ENCODE peak calls at places on chromosomes 11 and 22, in eight cellular contexts. F, D, U, C, P, S, V and L are unnamed samples.

GRCh38 chr11:131690776-131691557 is 320.6 kb downstream of the NTM start:
- DNase-seq in P (no peak), D (no peak), S (no peak), U (no peak), F (no peak), C (no peak), V (no peak), L (peak; percentile 86)

GRCh38 chr22:37731804-37732471 is 35.1 kb downstream of the TRIOBP start:
- DNase-seq in U (no peak), C (no peak), S (no peak), V (no peak), D (no peak), P (peak; percentile 53), F (no peak), L (no peak)

GRCh38 chr11:4455439-4455838 is 6.3 kb downstream of the OR52K2 start:
- DNase-seq in V (no peak), U (no peak), S (peak; percentile 5), D (no peak), P (no peak), F (peak; percentile 25), C (no peak), L (no peak)

GRCh38 chr22:48146426-48146825 is 1384.0 kb downstream of the TBC1D22A start:
- DNase-seq in V (no peak), P (peak; percentile 34), C (no peak), D (no peak), S (no peak), U (no peak), F (no peak), L (peak; percentile 73)

GRCh38 chr11:126680109-126680508 is 320.5 kb downstream of the KIRREL3 start:
- DNase-seq in F (no peak), U (no peak), P (no peak), C (no peak), S (no peak), V (no peak), D (no peak), L (no peak)

GRCh38 chr11:1207451-1208360 is 15.2 kb upstream of the MUC5B start:
- DNase-seq in S (no peak), C (no peak), D (no peak), V (peak; percentile 70), U (no peak), F (peak; percentile 10), P (no peak), L (peak; percentile 84)

GRCh38 chr11:116035972-116036371 is 531.8 kb upstream of the CADM1 start:
- DNase-seq in F (no peak), D (no peak), P (no peak), V (no peak), S (no peak), C (no peak), U (no peak), L (peak; percentile 64)

GRCh38 chr22:30262917-30263741 is 3.5 kb downstream of the OSM start:
- DNase-seq in F (peak; percentile 63), U (peak; percentile 56), D (no peak), S (peak; percentile 71), C (peak; percentile 57), V (peak; percentile 87), P (peak; percentile 95), L (peak; percentile 92)

GRCh38 chr11:126310229-126310991 is 6.5 kb downstream of the DCPS start:
- DNase-seq in S (peak; percentile 79), U (peak; percentile 77), F (peak; percentile 75), C (peak; percentile 78), D (no peak), P (peak; percentile 92), V (peak; percentile 81), L (peak; percentile 91)

GRCh38 chr11:61091373-61092279 is 10.7 kb upstream of the CD5 start:
- DNase-seq in F (no peak), C (no peak), D (no peak), V (no peak), S (no peak), U (peak; percentile 5), P (peak; percentile 47), L (no peak)

GRCh38 chr11:128707671-128708070 is 13.8 kb downstream of the FLI1 start:
- DNase-seq in S (no peak), V (no peak), D (peak; percentile 74), C (no peak), F (no peak), P (no peak), U (peak; percentile 53), L (no peak)

GRCh38 chr11:61587951-61588695 is 7.2 kb upstream of the SYT7 start:
- DNase-seq in P (peak; percentile 96), C (peak; percentile 22), F (no peak), U (no peak), V (no peak), S (peak; percentile 66), D (no peak), L (no peak)

GRCh38 chr11:45145083-45145420 is 1.4 kb upstream of the PRDM11 start:
- DNase-seq in F (no peak), C (no peak), D (no peak), P (no peak), U (no peak), S (no peak), V (no peak), L (no peak)

GRCh38 chr11:1482581-1483444 is 3.8 kb downstream of the MOB2 start:
- DNase-seq in C (no peak), D (no peak), U (no peak), P (peak; percentile 65), F (peak; percentile 28), S (no peak), V (no peak), L (no peak)

GRCh38 chr22:41485033-41485432 is 16.1 kb downstream of the ACO2 start:
- DNase-seq in F (no peak), S (no peak), V (no peak), P (no peak), U (no peak), D (no peak), C (no peak), L (no peak)

GRCh38 chr11:110147965-110148709 is 54.9 kb downstream of the ZC3H12C start:
- DNase-seq in U (peak; percentile 78), F (no peak), C (peak; percentile 52), V (no peak), P (no peak), S (no peak), D (no peak), L (no peak)

GRCh38 chr22:29152381-29153138 is 53.1 kb upstream of the EMID1 start:
- DNase-seq in F (peak; percentile 53), D (no peak), V (no peak), S (peak; percentile 47), P (peak; percentile 76), C (no peak), U (peak; percentile 5), L (no peak)

GRCh38 chr22:29334696-29335344 is 19.3 kb upstream of the RASL10A start:
- DNase-seq in P (no peak), C (no peak), V (no peak), F (no peak), U (peak; percentile 27), D (no peak), S (no peak), L (no peak)

GRCh38 chr22:44703269-44703870 is 1.4 kb downstream of the PRR5 start:
- DNase-seq in S (no peak), P (no peak), D (no peak), C (no peak), V (no peak), F (no peak), U (no peak), L (no peak)

DNA sequence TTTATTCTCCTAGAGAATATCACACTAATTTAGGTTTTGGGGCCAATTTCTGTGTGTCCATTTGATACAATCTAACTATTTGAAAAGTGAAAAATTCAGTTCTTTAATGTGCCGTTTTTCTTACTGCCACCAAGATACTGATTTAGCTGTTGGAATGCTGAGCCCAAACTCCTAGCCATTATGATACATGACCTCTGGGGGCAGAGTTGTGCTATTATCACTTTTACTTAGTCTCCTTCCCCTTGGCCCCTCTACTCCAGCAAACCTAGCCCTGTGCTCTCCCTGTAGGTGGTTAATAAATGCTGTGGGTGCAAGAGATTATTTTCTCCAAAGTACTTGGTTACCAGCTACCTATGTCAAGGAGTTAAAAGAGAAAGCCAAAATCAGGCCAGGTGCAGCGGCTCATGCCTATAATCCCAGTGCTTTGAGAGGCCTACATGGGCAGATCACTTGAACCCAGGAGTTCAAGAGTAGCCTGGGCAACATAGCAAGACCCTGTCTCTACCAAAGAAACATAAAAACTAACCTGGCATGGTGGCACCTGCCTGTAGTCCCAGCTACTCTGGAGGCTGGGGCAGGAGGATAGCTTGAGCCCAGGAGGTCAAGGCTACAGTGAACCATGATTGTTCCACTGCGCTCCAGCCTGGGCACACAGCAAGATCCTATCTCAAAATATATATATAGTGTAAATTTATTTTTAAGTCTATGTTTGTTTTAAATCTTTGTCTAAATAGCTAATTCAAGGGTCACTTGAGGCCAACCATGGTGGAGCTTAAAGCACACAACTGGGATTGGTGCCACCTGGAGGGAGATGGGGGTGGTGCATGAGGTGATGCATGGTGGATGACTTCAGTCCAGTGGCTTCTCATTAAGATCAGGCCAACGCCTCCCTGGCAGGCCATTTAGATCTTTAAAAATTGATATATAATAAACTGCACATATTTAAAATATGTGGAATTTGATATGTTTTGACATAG is 193.2 kb upstream of the PLET1 start:
- DNase-seq in F (no peak), C (peak; percentile 24), P (peak; percentile 90), D (no peak), V (no peak), S (peak; percentile 26), U (peak; percentile 8), L (no peak)
- TF ChIP-seq CTCF in F (peak; percentile 45), C (peak; percentile 43), P (peak; percentile 73), D (peak; percentile 49), V (peak; percentile 65), S (no peak), U (peak; percentile 51), L (peak; percentile 45)

DNA sequence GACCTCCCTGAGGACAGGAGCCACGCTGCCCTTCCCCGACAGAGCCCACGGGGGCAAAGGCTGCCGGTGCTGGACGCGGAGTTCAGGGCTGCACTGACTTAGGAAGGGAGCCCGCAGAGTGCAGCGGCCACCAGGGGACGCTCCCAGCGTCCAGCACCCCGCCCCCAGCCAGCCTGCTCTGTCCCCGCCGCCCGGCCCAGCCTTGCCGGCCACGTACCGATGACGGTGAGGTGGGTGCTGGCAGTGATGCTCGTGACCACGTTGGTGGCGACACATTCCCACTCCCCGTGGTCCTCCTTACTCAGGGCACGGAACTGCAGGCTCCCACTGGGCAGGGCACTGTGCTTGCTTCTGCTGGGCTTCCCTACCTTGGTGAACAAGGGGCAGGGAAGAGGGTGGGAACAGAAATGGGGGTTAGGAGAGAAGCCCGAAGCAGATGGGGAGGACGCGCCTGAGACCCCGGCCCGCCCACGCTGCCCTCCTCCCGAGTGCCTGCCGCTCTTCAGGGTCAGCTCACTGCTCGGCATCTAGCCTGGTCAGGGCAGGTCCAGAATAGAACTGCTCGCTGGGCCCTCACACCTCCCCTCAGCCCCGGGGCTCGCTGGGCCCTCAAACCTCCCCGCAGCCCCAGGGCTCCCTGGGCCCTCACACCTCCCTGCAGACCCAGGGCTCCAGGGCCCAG is 25.9 kb downstream of the IGSF9B start:
- DNase-seq in V (no peak), C (no peak), D (no peak), P (peak; percentile 85), F (no peak), U (no peak), S (no peak), L (no peak)
- TF ChIP-seq CTCF in V (peak; percentile 71), C (peak; percentile 55), D (peak; percentile 57), P (peak; percentile 79), F (peak; percentile 44), U (peak; percentile 18), S (peak; percentile 6), L (peak; percentile 48)

GRCh38 chr11:67439321-67440228 is 2.1 kb upstream of the PTPRCAP start:
- DNase-seq in U (peak; percentile 10), D (no peak), V (no peak), C (peak; percentile 8), P (peak; percentile 81), F (no peak), S (no peak), L (no peak)
- TF ChIP-seq CTCF in U (peak; percentile 25), D (peak; percentile 30), V (no peak), C (peak; percentile 13), P (peak; percentile 61), F (no peak), S (no peak), L (peak; percentile 26)

GRCh38 chr11:69131644-69132300 is 24.0 kb upstream of the SMIM38 start:
- DNase-seq in F (peak; percentile 50), P (peak; percentile 96), V (no peak), U (peak; percentile 68), C (peak; percentile 69), S (peak; percentile 76), D (no peak), L (no peak)
- TF ChIP-seq CTCF in F (peak; percentile 74), P (peak; percentile 97), V (peak; percentile 93), U (peak; percentile 84), C (peak; percentile 89), S (peak; percentile 86), D (peak; percentile 90), L (peak; percentile 81)